ENCODE peak calls at places on chromosomes 3 and 15, in six cellular contexts. One of them, this sample, is unnamed.

GRCh38 chr15:100720406-100720967 is 118.1 kb downstream of the ASB7 start:
- DNase-seq in HCT116: no peak
- DNase-seq in K562: no peak
- DNase-seq in GM12878: no peak
- DNase-seq in HepG2: no peak
- DNase-seq in H1: peak; percentile 27
- DNase-seq in this sample: no peak

GRCh38 chr15:96586901-96587300 is 256.4 kb downstream of the NR2F2 start:
- DNase-seq in GM12878: no peak
- DNase-seq in K562: no peak
- DNase-seq in H1: no peak
- DNase-seq in HCT116: no peak
- DNase-seq in HepG2: no peak
- DNase-seq in this sample: no peak

GRCh38 chr15:60373327-60373726 is 24.5 kb downstream of the ANXA2 start:
- DNase-seq in K562: no peak
- DNase-seq in H1: no peak
- DNase-seq in GM12878: no peak
- DNase-seq in HepG2: no peak
- DNase-seq in HCT116: no peak
- DNase-seq in this sample: no peak

GRCh38 chr3:113205481-113205880 is 5.9 kb upstream of the BOC start:
- DNase-seq in GM12878: no peak
- DNase-seq in HCT116: no peak
- DNase-seq in H1: no peak
- DNase-seq in K562: no peak
- DNase-seq in HepG2: no peak
- DNase-seq in this sample: no peak

GRCh38 chr15:73375755-73376305 is 7.1 kb upstream of the HCN4 start:
- DNase-seq in HCT116: no peak
- DNase-seq in GM12878: no peak
- DNase-seq in HepG2: no peak
- DNase-seq in H1: no peak
- DNase-seq in K562: no peak
- DNase-seq in this sample: no peak

GRCh38 chr3:69260216-69260787 is 125.6 kb downstream of the FRMD4B start:
- DNase-seq in HepG2: no peak
- DNase-seq in HCT116: no peak
- DNase-seq in H1: no peak
- DNase-seq in K562: no peak
- DNase-seq in GM12878: no peak
- DNase-seq in this sample: no peak

GRCh38 chr3:59709702-59710555 is 660.1 kb upstream of the CFAP20DC start:
- DNase-seq in HCT116: no peak
- DNase-seq in K562: no peak
- DNase-seq in H1: no peak
- DNase-seq in GM12878: no peak
- DNase-seq in HepG2: no peak
- DNase-seq in this sample: no peak

GRCh38 chr3:140499114-140499757 is 178.6 kb upstream of the TRIM42 start:
- DNase-seq in GM12878: no peak
- DNase-seq in HepG2: peak; percentile 12
- DNase-seq in HCT116: no peak
- DNase-seq in H1: no peak
- DNase-seq in K562: no peak
- DNase-seq in this sample: no peak

GRCh38 chr3:31775383-31775782 is 205.7 kb downstream of the OSBPL10 start:
- DNase-seq in HepG2: no peak
- DNase-seq in H1: peak; percentile 26
- DNase-seq in K562: no peak
- DNase-seq in GM12878: no peak
- DNase-seq in HCT116: no peak
- DNase-seq in this sample: no peak

GRCh38 chr3:38620236-38620635 is 29.3 kb downstream of the SCN5A start:
- DNase-seq in K562: no peak
- DNase-seq in GM12878: no peak
- DNase-seq in HepG2: no peak
- DNase-seq in H1: no peak
- DNase-seq in HCT116: no peak
- DNase-seq in this sample: no peak

GRCh38 chr3:186683996-186684395 is 18.2 kb downstream of the HRG start:
- DNase-seq in K562: no peak
- DNase-seq in HCT116: no peak
- DNase-seq in HepG2: no peak
- DNase-seq in GM12878: no peak
- DNase-seq in H1: no peak
- DNase-seq in this sample: no peak

GRCh38 chr3:173653781-173654180 is 256.2 kb downstream of the NLGN1 start:
- DNase-seq in K562: no peak
- DNase-seq in GM12878: no peak
- DNase-seq in HCT116: no peak
- DNase-seq in HepG2: no peak
- DNase-seq in H1: no peak
- DNase-seq in this sample: no peak

GRCh38 chr3:155701882-155702465 is 42.9 kb downstream of the PLCH1 start:
- DNase-seq in GM12878: no peak
- DNase-seq in K562: peak; percentile 24
- DNase-seq in HCT116: peak; percentile 31
- DNase-seq in H1: no peak
- DNase-seq in HepG2: peak; percentile 62
- DNase-seq in this sample: no peak

GRCh38 chr3:32841875-32842505 is 24.2 kb downstream of the TRIM71 start:
- DNase-seq in H1: no peak
- DNase-seq in HepG2: no peak
- DNase-seq in K562: no peak
- DNase-seq in HCT116: no peak
- DNase-seq in GM12878: no peak
- DNase-seq in this sample: no peak

GRCh38 chr3:32843504-32844321 is 25.9 kb downstream of the TRIM71 start:
- DNase-seq in GM12878: no peak
- DNase-seq in HepG2: no peak
- DNase-seq in HCT116: no peak
- DNase-seq in K562: no peak
- DNase-seq in H1: peak; percentile 74
- DNase-seq in this sample: peak; percentile 65

GRCh38 chr3:32841341-32841740 is 23.5 kb downstream of the TRIM71 start:
- DNase-seq in HCT116: no peak
- DNase-seq in GM12878: no peak
- DNase-seq in H1: no peak
- DNase-seq in K562: no peak
- DNase-seq in HepG2: no peak
- DNase-seq in this sample: no peak

GRCh38 chr3:32842987-32843386 is 25.2 kb downstream of the TRIM71 start:
- DNase-seq in HCT116: no peak
- DNase-seq in HepG2: no peak
- DNase-seq in H1: no peak
- DNase-seq in K562: no peak
- DNase-seq in GM12878: no peak
- DNase-seq in this sample: no peak

GRCh38 chr3:32842531-32842931 is 24.7 kb downstream of the TRIM71 start:
- DNase-seq in H1: no peak
- DNase-seq in GM12878: peak; percentile 17
- DNase-seq in HepG2: no peak
- DNase-seq in HCT116: no peak
- DNase-seq in K562: no peak
- DNase-seq in this sample: no peak
- TF ChIP-seq ATF3 in H1: no peak
- TF ChIP-seq ATF3 in GM12878: no peak
- TF ChIP-seq ATF3 in HepG2: no peak
- TF ChIP-seq ATF3 in HCT116: no peak
- TF ChIP-seq ATF3 in K562: no peak
- TF ChIP-seq ATF3 in this sample: no peak

GRCh38 chr3:1079641-1080040 is 13.2 kb upstream of the CNTN6 start:
- DNase-seq in K562: no peak
- DNase-seq in HepG2: no peak
- DNase-seq in H1: no peak
- DNase-seq in GM12878: no peak
- DNase-seq in HCT116: no peak
- DNase-seq in this sample: no peak

GRCh38 chr3:1087066-1087555 is 5.7 kb upstream of the CNTN6 start:
- DNase-seq in H1: no peak
- DNase-seq in HCT116: no peak
- DNase-seq in GM12878: no peak
- DNase-seq in K562: no peak
- DNase-seq in HepG2: no peak
- DNase-seq in this sample: no peak

DNA sequence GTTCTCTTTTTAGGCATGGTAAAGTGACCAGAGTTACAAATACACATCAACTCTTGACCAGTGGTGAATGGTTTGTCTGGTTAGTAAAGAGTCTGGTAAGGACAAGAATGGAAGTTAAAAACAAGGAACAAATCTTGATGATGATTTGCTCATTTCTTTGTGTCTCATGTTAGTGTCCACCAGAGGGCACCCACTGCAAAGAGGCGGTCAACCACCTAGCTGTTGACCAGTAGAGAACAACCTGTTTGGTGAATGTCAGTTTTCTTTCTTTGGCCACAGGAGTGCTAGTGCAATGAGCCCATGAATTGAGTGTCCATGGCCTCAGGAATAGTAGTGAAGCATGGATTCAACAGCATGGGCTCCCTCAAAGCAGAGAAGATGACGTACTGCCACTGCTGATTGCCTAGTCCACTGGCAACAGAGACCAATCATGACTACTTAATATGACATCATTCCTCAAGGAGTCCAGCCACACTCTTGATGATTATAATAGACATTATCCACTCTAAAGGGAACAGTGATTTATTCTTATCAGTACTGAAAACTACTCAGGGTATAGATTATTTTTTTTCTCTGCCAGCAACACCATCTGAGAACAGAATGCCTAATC is 10.7 kb upstream of the CNTN6 start:
- DNase-seq in GM12878: no peak
- DNase-seq in HepG2: peak; percentile 1
- DNase-seq in K562: peak; percentile 14
- DNase-seq in H1: peak; percentile 53
- DNase-seq in HCT116: no peak
- DNase-seq in this sample: no peak
- TF ChIP-seq ATF3 in GM12878: no peak
- TF ChIP-seq ATF3 in HepG2: no peak
- TF ChIP-seq ATF3 in K562: no peak
- TF ChIP-seq ATF3 in H1: no peak
- TF ChIP-seq ATF3 in HCT116: no peak
- TF ChIP-seq ATF3 in this sample: no peak

GRCh38 chr15:81491414-81492101 is 117.5 kb upstream of the TMC3 start:
- DNase-seq in HepG2: no peak
- DNase-seq in HCT116: no peak
- DNase-seq in H1: no peak
- DNase-seq in K562: no peak
- DNase-seq in GM12878: no peak
- DNase-seq in this sample: no peak

GRCh38 chr15:81497226-81497625 is 123.2 kb upstream of the TMC3 start:
- DNase-seq in K562: no peak
- DNase-seq in GM12878: no peak
- DNase-seq in HepG2: no peak
- DNase-seq in HCT116: no peak
- DNase-seq in H1: no peak
- DNase-seq in this sample: no peak

GRCh38 chr15:81493246-81493645 is 119.2 kb upstream of the TMC3 start:
- DNase-seq in H1: no peak
- DNase-seq in HCT116: no peak
- DNase-seq in GM12878: no peak
- DNase-seq in K562: no peak
- DNase-seq in HepG2: no peak
- DNase-seq in this sample: no peak

GRCh38 chr15:81492303-81492702 is 118.3 kb upstream of the TMC3 start:
- DNase-seq in K562: no peak
- DNase-seq in HCT116: no peak
- DNase-seq in HepG2: no peak
- DNase-seq in H1: no peak
- DNase-seq in GM12878: no peak
- DNase-seq in this sample: no peak
- TF ChIP-seq ATF3 in K562: no peak
- TF ChIP-seq ATF3 in HCT116: no peak
- TF ChIP-seq ATF3 in HepG2: no peak
- TF ChIP-seq ATF3 in H1: no peak
- TF ChIP-seq ATF3 in GM12878: no peak
- TF ChIP-seq ATF3 in this sample: no peak

DNA sequence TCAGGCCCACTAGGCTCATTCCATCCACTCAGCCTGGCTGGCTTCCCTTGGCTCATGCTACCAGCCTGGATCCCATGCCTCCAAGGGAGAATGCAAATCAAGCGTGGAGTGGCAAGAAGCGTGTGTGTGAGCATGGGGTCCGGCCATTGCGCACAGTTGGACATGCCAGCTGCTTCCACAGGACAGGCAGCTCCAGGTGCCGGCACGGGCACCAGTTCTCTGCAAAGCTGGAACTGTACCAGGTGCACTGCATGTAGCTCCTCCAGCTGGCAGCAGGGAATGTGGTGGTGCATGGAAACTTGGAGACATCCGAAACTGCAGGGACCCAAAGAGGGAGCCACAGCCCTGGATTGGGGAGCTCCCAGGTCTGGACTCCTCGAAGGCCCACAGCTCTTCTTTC is 449.8 kb downstream of the EPHA6 start:
- DNase-seq in H1: no peak
- DNase-seq in HCT116: no peak
- DNase-seq in GM12878: no peak
- DNase-seq in HepG2: no peak
- DNase-seq in K562: no peak
- DNase-seq in this sample: no peak
- TF ChIP-seq ATF3 in H1: no peak
- TF ChIP-seq ATF3 in HCT116: no peak
- TF ChIP-seq ATF3 in GM12878: no peak
- TF ChIP-seq ATF3 in HepG2: no peak
- TF ChIP-seq ATF3 in K562: no peak
- TF ChIP-seq ATF3 in this sample: no peak

GRCh38 chr15:29921130-29921601 is 98.9 kb upstream of the TJP1 start:
- DNase-seq in H1: no peak
- DNase-seq in GM12878: no peak
- DNase-seq in HCT116: peak; percentile 59
- DNase-seq in HepG2: peak; percentile 18
- DNase-seq in K562: no peak
- DNase-seq in this sample: peak; percentile 38
- TF ChIP-seq ATF3 in H1: no peak
- TF ChIP-seq ATF3 in GM12878: no peak
- TF ChIP-seq ATF3 in HCT116: no peak
- TF ChIP-seq ATF3 in HepG2: no peak
- TF ChIP-seq ATF3 in K562: no peak
- TF ChIP-seq ATF3 in this sample: no peak

GRCh38 chr3:16866447-16867025 is 18.2 kb upstream of the PLCL2 start:
- DNase-seq in K562: no peak
- DNase-seq in HCT116: no peak
- DNase-seq in H1: no peak
- DNase-seq in GM12878: no peak
- DNase-seq in HepG2: no peak
- DNase-seq in this sample: no peak
- TF ChIP-seq ATF3 in K562: no peak
- TF ChIP-seq ATF3 in HCT116: no peak
- TF ChIP-seq ATF3 in H1: no peak
- TF ChIP-seq ATF3 in GM12878: no peak
- TF ChIP-seq ATF3 in HepG2: no peak
- TF ChIP-seq ATF3 in this sample: no peak

This sample was measured in WTC11.